ENCODE peak calls at places on chromosomes 7 and 10, in four cellular contexts. D is CD8-positive, alpha-beta T cell; S is endothelial cell of umbilical vein; B is right lobe of liver. X is an unnamed sample.

GRCh38 chr7:18570890-18571478 is 75.4 kb downstream of the HDAC9 start:
- DNase-seq in D (no peak), S (peak), B (no peak), X (no peak)

GRCh38 chr10:102769375-102770107 is 25.8 kb downstream of the WBP1L start:
- DNase-seq in D (no peak), S (no peak), B (no peak), X (no peak)

GRCh38 chr7:21430575-21430954 is 2.7 kb downstream of the SP4 start:
- DNase-seq in D (no peak), S (no peak), B (no peak), X (no peak)

GRCh38 chr7:64992971-64993370 is 2.1 kb upstream of the ZNF117 start:
- DNase-seq in D (no peak), S (no peak), B (no peak), X (no peak)

GRCh38 chr10:132679217-132679595 is 106.7 kb downstream of the NKX6-2 start:
- DNase-seq in D (no peak), S (no peak), B (peak), X (no peak)

GRCh38 chr10:15567952-15568351 is 151.8 kb downstream of the ITGA8 start:
- DNase-seq in D (no peak), S (no peak), B (no peak), X (no peak)

GRCh38 chr10:127880557-127880956 is 12.2 kb downstream of the CLRN3 start:
- DNase-seq in D (no peak), S (no peak), B (no peak), X (no peak)

GRCh38 chr7:131642429-131642828 is 86.0 kb upstream of the PODXL start:
- DNase-seq in D (no peak), S (peak), B (no peak), X (no peak)

GRCh38 chr10:95784279-95784913 is 28.4 kb downstream of the ENTPD1 start:
- DNase-seq in D (no peak), S (no peak), B (no peak), X (no peak)

GRCh38 chr7:36161996-36162395 is 8.9 kb downstream of the EEPD1 start:
- DNase-seq in D (no peak), S (no peak), B (no peak), X (no peak)

GRCh38 chr10:72328045-72328828 is 26.5 kb downstream of the DNAJB12 start:
- DNase-seq in D (no peak), S (peak), B (peak), X (no peak)

GRCh38 chr7:51012569-51013217 is 230.0 kb upstream of the GRB10 start:
- DNase-seq in D (no peak), S (no peak), B (no peak), X (no peak)

GRCh38 chr7:155213385-155213784 is 84.3 kb upstream of the INSIG1 start:
- DNase-seq in D (no peak), S (peak), B (peak), X (no peak)

GRCh38 chr10:125792342-125793063 is 16.9 kb upstream of the MMP21 start:
- DNase-seq in D (peak), S (no peak), B (no peak), X (no peak)

GRCh38 chr7:46784746-46785145 is 797.2 kb downstream of the TNS3 start:
- DNase-seq in D (no peak), S (peak), B (no peak), X (no peak)

GRCh38 chr7:31052841-31053601 is 913 bp downstream of the ADCYAP1R1 start:
- DNase-seq in D (no peak), S (no peak), B (no peak), X (no peak)

GRCh38 chr10:106053031-106053430 is 1111.5 kb downstream of the SORCS1 start:
- DNase-seq in D (no peak), S (no peak), B (no peak), X (no peak)

GRCh38 chr7:74417419-74417971 is 36.2 kb upstream of the GTF2IRD1 start:
- DNase-seq in D (peak), S (peak), B (peak), X (no peak)

GRCh38 chr7:137243741-137244140 is 99.8 kb downstream of the PTN start:
- DNase-seq in D (no peak), S (no peak), B (peak), X (no peak)

GRCh38 chr7:56062382-56062781 is 1.7 kb upstream of the SUMF2 start:
- DNase-seq in D (no peak), S (peak), B (no peak), X (no peak)

GRCh38 chr7:69516208-69516820 is 82.0 kb upstream of the AUTS2 start:
- DNase-seq in D (no peak), S (no peak), B (no peak), X (no peak)

GRCh38 chr7:143492799-143493568 is 15.3 kb downstream of the TAS2R41 start:
- DNase-seq in D (no peak), S (peak), B (no peak), X (no peak)

GRCh38 chr7:31079126-31079918 is 27.2 kb downstream of the ADCYAP1R1 start:
- DNase-seq in D (no peak), S (no peak), B (no peak), X (no peak)